ENCODE peak calls at places on chromosomes 16 and 17, in six cellular contexts. One of them, this sample, is unnamed.
A peak's percentile ranks its signal among the peaks of the same experiment; 100 is the strongest.

GRCh38 chr17:50169121-50169764 is 3.4 kb downstream of the SGCA start:
- DNase-seq in HT-29: peak; percentile 76
- DNase-seq in left lung: no peak
- DNase-seq in transverse colon: peak; percentile 41
- DNase-seq in AG08395: peak; percentile 62
- DNase-seq in astrocyte of the spinal cord: peak; percentile 76
- DNase-seq in this sample: peak; percentile 74

GRCh38 chr17:1958134-1958881 is 66.8 kb downstream of the RTN4RL1 start:
- DNase-seq in HT-29: no peak
- DNase-seq in left lung: no peak
- DNase-seq in transverse colon: no peak
- DNase-seq in AG08395: peak; percentile 61
- DNase-seq in astrocyte of the spinal cord: no peak
- DNase-seq in this sample: no peak

GRCh38 chr16:53129281-53130192 is 74.7 kb downstream of the CHD9 start:
- DNase-seq in HT-29: no peak
- DNase-seq in left lung: no peak
- DNase-seq in transverse colon: no peak
- DNase-seq in AG08395: no peak
- DNase-seq in astrocyte of the spinal cord: peak; percentile 65
- DNase-seq in this sample: peak; percentile 81

GRCh38 chr17:17001874-17002520 is 30.1 kb upstream of the TNFRSF13B start:
- DNase-seq in HT-29: peak; percentile 78
- DNase-seq in left lung: peak; percentile 78
- DNase-seq in transverse colon: peak; percentile 84
- DNase-seq in AG08395: peak; percentile 84
- DNase-seq in astrocyte of the spinal cord: peak; percentile 60
- DNase-seq in this sample: peak; percentile 42

GRCh38 chr17:55454906-55455474 is 33.4 kb upstream of the MMD start:
- DNase-seq in HT-29: no peak
- DNase-seq in left lung: no peak
- DNase-seq in transverse colon: no peak
- DNase-seq in AG08395: peak; percentile 52
- DNase-seq in astrocyte of the spinal cord: peak; percentile 73
- DNase-seq in this sample: peak; percentile 93

GRCh38 chr17:5424909-5425308 is 4.9 kb downstream of the RPAIN start:
- DNase-seq in HT-29: no peak
- DNase-seq in left lung: no peak
- DNase-seq in transverse colon: no peak
- DNase-seq in AG08395: no peak
- DNase-seq in astrocyte of the spinal cord: no peak
- DNase-seq in this sample: peak; percentile 69

GRCh38 chr17:69802045-69802740 is 272.8 kb upstream of the KCNJ16 start:
- DNase-seq in HT-29: no peak
- DNase-seq in left lung: no peak
- DNase-seq in transverse colon: no peak
- DNase-seq in AG08395: no peak
- DNase-seq in astrocyte of the spinal cord: no peak
- DNase-seq in this sample: no peak

GRCh38 chr17:68431661-68432071 is 25.6 kb downstream of the WIPI1 start:
- DNase-seq in HT-29: peak; percentile 48
- DNase-seq in left lung: no peak
- DNase-seq in transverse colon: no peak
- DNase-seq in AG08395: peak; percentile 15
- DNase-seq in astrocyte of the spinal cord: peak; percentile 30
- DNase-seq in this sample: peak; percentile 23

GRCh38 chr17:68389041-68389440 is 68.3 kb downstream of the WIPI1 start:
- DNase-seq in HT-29: no peak
- DNase-seq in left lung: no peak
- DNase-seq in transverse colon: no peak
- DNase-seq in AG08395: no peak
- DNase-seq in astrocyte of the spinal cord: no peak
- DNase-seq in this sample: no peak

GRCh38 chr16:47728229-47728628 is 267.1 kb downstream of the PHKB start:
- DNase-seq in HT-29: no peak
- DNase-seq in left lung: no peak
- DNase-seq in transverse colon: no peak
- DNase-seq in AG08395: no peak
- DNase-seq in astrocyte of the spinal cord: no peak
- DNase-seq in this sample: no peak

GRCh38 chr17:72372185-72372584 is 251.4 kb downstream of the SOX9 start:
- DNase-seq in HT-29: no peak
- DNase-seq in left lung: no peak
- DNase-seq in transverse colon: no peak
- DNase-seq in AG08395: peak; percentile 49
- DNase-seq in astrocyte of the spinal cord: peak; percentile 29
- DNase-seq in this sample: peak; percentile 52

GRCh38 chr17:67491009-67491677 is 114.1 kb downstream of the PITPNC1 start:
- DNase-seq in HT-29: peak; percentile 89
- DNase-seq in left lung: peak; percentile 73
- DNase-seq in transverse colon: peak; percentile 72
- DNase-seq in AG08395: peak; percentile 94
- DNase-seq in astrocyte of the spinal cord: peak; percentile 99
- DNase-seq in this sample: peak; percentile 98

GRCh38 chr16:9681556-9681955 is 500.7 kb downstream of the GRIN2A start:
- DNase-seq in HT-29: no peak
- DNase-seq in left lung: no peak
- DNase-seq in transverse colon: no peak
- DNase-seq in AG08395: no peak
- DNase-seq in astrocyte of the spinal cord: no peak
- DNase-seq in this sample: no peak